ENCODE peak calls at places on chromosomes 3 and 15, in four cellular contexts. E is HS-5, B is cardiac muscle cell, G is NCI-H2029. M is an unnamed sample.

GRCh38 chr3:117016359-117016758 is 306.8 kb downstream of the TUSC7 start:
- DNase-seq in G (no peak), E (no peak), B (no peak), M (no peak)

GRCh38 chr3:192212979-192213378 is 514.4 kb downstream of the FGF12 start:
- DNase-seq in B (no peak), E (no peak), G (no peak), M (no peak)

GRCh38 chr3:100128565-100128964 is 14.3 kb upstream of the FILIP1L start:
- DNase-seq in B (no peak), G (no peak), E (no peak), M (no peak)

GRCh38 chr3:44232407-44232806 is 9.3 kb upstream of the TOPAZ1 start:
- DNase-seq in E (no peak), B (no peak), G (no peak), M (no peak)

GRCh38 chr3:119600732-119601131 is 3.0 kb downstream of the PLA1A start:
- DNase-seq in E (no peak), B (peak; percentile 58), G (no peak), M (peak; percentile 24)

GRCh38 chr3:56988874-56989433 is 71.5 kb upstream of the SPATA12 start:
- DNase-seq in E (peak; percentile 40), G (peak; percentile 12), B (peak; percentile 91), M (peak; percentile 78)

GRCh38 chr3:118817748-118818165 is 216.9 kb downstream of the IGSF11 start:
- DNase-seq in G (peak; percentile 77), E (peak; percentile 26), B (peak; percentile 70), M (peak; percentile 64)

GRCh38 chr15:43133429-43134156 is at the start of gene TMEM62:
- DNase-seq in B (peak; percentile 84), G (peak; percentile 54), E (no peak), M (peak; percentile 88)

GRCh38 chr15:92069308-92070244 is 216.1 kb downstream of the SLCO3A1 start:
- DNase-seq in B (no peak), E (no peak), G (no peak), M (no peak)

GRCh38 chr15:85362436-85363048 is 17.9 kb upstream of the AKAP13 start:
- DNase-seq in E (no peak), G (no peak), B (no peak), M (no peak)

GRCh38 chr3:174776636-174777035 is 82.5 kb upstream of the NAALADL2 start:
- DNase-seq in E (no peak), B (no peak), G (no peak), M (no peak)

GRCh38 chr15:45450468-45450867 is 72.1 kb downstream of the SLC30A4 start:
- DNase-seq in B (no peak), G (no peak), E (no peak), M (no peak)

GRCh38 chr15:25787855-25788521 is 75.1 kb downstream of the ATP10A start:
- DNase-seq in B (no peak), G (no peak), E (no peak), M (no peak)

GRCh38 chr3:4776399-4776979 is 202.7 kb upstream of the BHLHE40 start:
- DNase-seq in G (no peak), B (no peak), E (no peak), M (no peak)

GRCh38 chr3:139378587-139378986 is 10.9 kb downstream of the COPB2 start:
- DNase-seq in G (peak; percentile 49), E (no peak), B (no peak), M (peak; percentile 53)

GRCh38 chr3:55897573-55898224 is 410.6 kb upstream of the WNT5A start:
- DNase-seq in G (no peak), E (no peak), B (peak; percentile 37), M (no peak)

GRCh38 chr3:127799476-127800222 is 22.7 kb downstream of the MGLL start:
- DNase-seq in B (no peak), E (peak; percentile 94), G (no peak), M (no peak)

GRCh38 chr15:62676891-62677290 is 365.7 kb upstream of the TPM1 start:
- DNase-seq in B (no peak), E (no peak), G (no peak), M (no peak)

GRCh38 chr15:34616613-34617012 is 33.2 kb upstream of the GOLGA8B start:
- DNase-seq in G (no peak), B (peak; percentile 69), E (no peak), M (no peak)

GRCh38 chr15:42107483-42107882 is 13.1 kb upstream of the PLA2G4D start:
- DNase-seq in B (no peak), E (no peak), G (peak; percentile 46), M (no peak)

GRCh38 chr15:50997371-50998051 is 89.0 kb downstream of the AP4E1 start:
- DNase-seq in G (no peak), B (no peak), E (no peak), M (no peak)